ENCODE peak calls at places on chromosomes 16 and 17, in six cellular contexts. C is hepatocyte, B is fibroblast of lung, H is lower lobe of right lung, G is neural progenitor cell, W is pancreas. F is an unnamed sample.

GRCh38 chr17:41799366-41799765 is 12.4 kb downstream of the P3H4 start:
- DNase-seq in B (no peak), C (no peak), G (no peak), H (no peak), W (no peak), F (peak; percentile 59)

GRCh38 chr17:61196302-61196704 is 203.3 kb upstream of the TBX2 start:
- DNase-seq in C (no peak), B (no peak), G (no peak), W (no peak), H (no peak), F (no peak)

GRCh38 chr17:74480290-74480689 is 13.9 kb downstream of the CD300A start:
- DNase-seq in H (peak; percentile 35), G (no peak), C (no peak), W (no peak), B (no peak), F (no peak)

GRCh38 chr17:4953461-4953961 is 2.6 kb downstream of the ENO3 start:
- DNase-seq in H (no peak), C (no peak), W (no peak), B (peak; percentile 78), G (no peak), F (no peak)

GRCh38 chr16:82651921-82652601 is 25.3 kb downstream of the CDH13 start:
- DNase-seq in W (no peak), G (no peak), B (no peak), H (no peak), C (peak; percentile 35), F (no peak)

GRCh38 chr16:2856061-2856670 is 1.8 kb downstream of the PRSS22 start:
- DNase-seq in B (no peak), C (peak; percentile 71), G (no peak), W (peak; percentile 43), H (no peak), F (no peak)

GRCh38 chr17:44241104-44241503 is 21.6 kb upstream of the UBTF start:
- DNase-seq in W (no peak), B (no peak), H (no peak), G (no peak), C (no peak), F (no peak)

GRCh38 chr17:44266402-44267164 is 1.4 kb downstream of the SLC4A1 start:
- DNase-seq in H (no peak), G (no peak), W (no peak), C (no peak), B (no peak), F (no peak)

GRCh38 chr17:7220593-7221280 is 999 bp downstream of the ACADVL start:
- DNase-seq in W (peak; percentile 72), B (peak; percentile 59), H (peak; percentile 76), G (peak; percentile 54), C (peak; percentile 77), F (peak; percentile 62)

GRCh38 chr17:73391331-73392265 is 79.8 kb upstream of the CDC42EP4 start:
- DNase-seq in H (peak; percentile 29), C (no peak), W (no peak), G (no peak), B (no peak), F (no peak)

GRCh38 chr16:50188619-50189136 is 35.6 kb downstream of the TENT4B start:
- DNase-seq in H (no peak), B (no peak), G (no peak), W (no peak), C (no peak), F (no peak)

GRCh38 chr16:30786936-30787612 is at the start of gene ZNF629:
- DNase-seq in B (peak; percentile 67), C (peak; percentile 87), W (peak; percentile 70), H (peak; percentile 75), G (peak; percentile 90), F (peak; percentile 44)

DNA sequence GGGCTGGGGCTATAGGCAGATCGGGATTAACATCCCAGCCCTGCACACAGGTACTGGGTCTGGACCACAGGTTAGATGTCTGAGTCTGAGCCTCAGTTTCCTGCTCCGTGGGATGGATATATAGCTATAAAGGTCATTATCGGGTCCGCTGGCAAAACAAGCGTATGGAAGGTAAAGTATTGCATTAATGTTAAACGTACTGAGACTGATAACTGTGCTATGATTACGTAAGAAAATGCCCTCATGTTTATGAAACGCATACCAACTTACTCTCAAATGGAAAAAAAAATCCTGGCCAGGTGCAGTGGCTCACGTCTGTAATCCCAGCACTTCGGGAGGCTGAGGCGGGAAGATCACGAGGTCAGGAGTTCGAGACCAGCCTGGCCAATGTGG is 135.2 kb downstream of the CCDC182 start:
- DNase-seq in H (no peak), C (no peak), G (no peak), B (no peak), W (no peak), F (no peak)
- H3K27ac ChIP-seq in H (no peak overlapping the region), C (peak overlapping the region; percentile 73), G (no peak overlapping the region), B (no peak overlapping the region), W (peak overlapping the region; percentile 16), F (no peak overlapping the region)

DNA sequence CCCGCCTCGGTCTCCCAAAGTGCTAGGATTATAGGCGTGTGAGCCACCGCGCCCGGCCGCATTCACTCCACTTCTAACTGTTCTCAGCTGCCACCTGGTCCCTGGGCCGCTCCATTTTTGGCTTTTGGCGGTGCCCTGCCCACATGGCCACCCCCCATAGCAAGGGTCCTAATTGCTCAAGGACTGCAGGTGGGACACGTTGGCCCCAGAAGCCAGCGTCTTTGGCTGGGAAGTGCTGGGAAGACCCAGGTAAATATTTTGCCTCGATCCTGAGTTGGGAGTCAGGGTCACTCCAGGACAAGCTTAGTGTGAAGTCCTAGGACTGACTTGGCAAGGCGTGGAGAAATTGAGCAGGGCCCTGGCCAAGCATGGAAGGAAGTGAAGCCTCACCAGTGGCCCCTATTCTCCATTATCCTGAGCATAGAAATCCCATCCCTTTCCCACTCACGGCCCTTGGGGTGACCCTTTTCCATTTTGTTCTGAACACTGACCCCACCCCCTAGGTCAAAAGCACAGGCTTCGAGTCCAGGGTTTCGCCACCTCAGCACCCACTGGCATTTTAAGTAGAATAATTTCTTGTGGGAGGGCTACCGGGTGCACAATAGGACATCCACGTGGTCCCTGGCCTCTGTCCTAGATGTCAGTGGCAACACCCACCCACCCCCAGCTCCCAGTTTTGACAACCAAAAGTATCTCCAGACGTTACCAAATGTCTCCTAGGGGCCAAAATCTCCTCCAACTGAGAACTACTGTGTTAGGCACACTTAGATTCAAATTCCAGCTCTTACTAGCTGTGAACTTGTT is 5.9 kb upstream of the WDR81 start:
- DNase-seq in C (peak; percentile 8), H (no peak), G (no peak), B (no peak), W (no peak), F (no peak)
- TF ChIP-seq CTCF in C (no peak), H (no peak), G (no peak), B (no peak), W (no peak), F (no peak)

GRCh38 chr17:47325176-47325575 is 1.4 kb downstream of the EFCAB13 start:
- DNase-seq in H (no peak), C (no peak), G (no peak), B (no peak), W (no peak), F (no peak)
- H3K27ac ChIP-seq in H (no peak overlapping the region), C (no peak overlapping the region), G (no peak overlapping the region), B (no peak overlapping the region), W (no peak overlapping the region), F (no peak overlapping the region)

GRCh38 chr17:80826346-80826954 is 165.2 kb upstream of the CHMP6 start:
- DNase-seq in W (no peak), C (no peak), G (no peak), B (no peak), H (peak; percentile 34), F (no peak)

GRCh38 chr17:80827646-80828643 is 163.7 kb upstream of the CHMP6 start:
- DNase-seq in G (peak; percentile 79), C (no peak), B (peak; percentile 34), H (no peak), W (no peak), F (peak; percentile 40)

GRCh38 chr17:80829166-80829813 is 162.4 kb upstream of the CHMP6 start:
- DNase-seq in G (no peak), H (no peak), B (no peak), W (no peak), C (no peak), F (no peak)

GRCh38 chr17:80825471-80826345 is 165.9 kb upstream of the CHMP6 start:
- DNase-seq in H (peak; percentile 27), B (no peak), W (no peak), G (no peak), C (peak; percentile 80), F (no peak)

GRCh38 chr17:80826955-80827645 is 164.5 kb upstream of the CHMP6 start:
- DNase-seq in B (peak; percentile 99), G (peak; percentile 39), C (peak; percentile 50), H (no peak), W (no peak), F (peak; percentile 95)
- TF ChIP-seq CTCF in B (no peak), G (no peak), C (no peak), H (no peak), W (no peak), F (peak; percentile 54)

GRCh38 chr17:76682306-76682705 is 28.5 kb downstream of the MXRA7 start:
- DNase-seq in W (no peak), C (no peak), G (no peak), H (no peak), B (peak; percentile 90), F (no peak)
- H3K27ac ChIP-seq in W (no peak overlapping the region), C (peak overlapping the region; percentile 37), G (no peak overlapping the region), H (no peak overlapping the region), B (peak overlapping the region; percentile 22), F (no peak overlapping the region)

DNA sequence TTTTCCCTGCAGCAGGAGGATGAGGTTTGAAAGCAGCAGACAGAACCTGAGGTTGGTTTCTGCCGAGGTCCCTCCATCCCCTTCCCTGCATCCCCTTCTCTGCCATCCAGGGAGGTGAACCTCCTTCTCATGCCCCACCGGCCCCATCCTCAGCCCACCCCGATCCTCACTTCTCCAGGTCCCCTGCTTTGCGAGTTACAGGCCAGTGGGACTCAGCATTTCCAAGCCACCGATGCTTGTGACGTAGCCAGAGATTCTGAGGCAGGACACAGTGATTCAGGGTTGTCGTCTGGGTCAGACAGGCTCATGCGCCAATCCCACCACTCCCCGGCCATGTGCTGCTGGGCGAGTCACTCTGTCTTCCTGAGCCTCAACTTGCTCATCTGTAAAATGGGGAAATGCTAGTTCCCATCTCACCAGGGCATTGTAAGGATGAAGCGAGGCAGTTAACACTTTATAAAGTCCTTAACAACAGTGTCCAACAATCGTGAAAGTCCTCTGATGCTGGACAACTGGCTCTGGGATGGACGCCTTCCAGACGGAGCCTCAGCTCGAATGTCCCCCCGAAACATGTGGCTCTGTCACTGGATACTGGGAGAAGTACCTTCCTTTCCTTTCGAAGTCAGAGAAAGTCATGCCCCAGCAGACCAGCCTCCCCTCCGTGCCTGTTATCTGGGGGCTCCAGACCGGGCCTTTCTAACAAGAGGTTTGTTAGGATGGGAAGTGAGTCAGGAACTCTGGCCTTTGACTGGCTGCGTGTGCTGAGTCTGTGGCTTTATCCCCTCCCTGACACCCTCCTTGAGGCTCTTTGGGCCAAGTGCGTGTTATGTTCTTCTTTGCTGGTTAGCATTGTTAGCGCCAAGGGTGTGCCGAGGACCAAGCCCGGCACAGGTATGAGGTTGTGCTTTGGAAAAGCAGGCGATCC is 21.9 kb downstream of the SEC14L5 start:
- DNase-seq in G (no peak), B (no peak), H (peak; percentile 13), W (no peak), C (no peak), F (no peak)
- TF ChIP-seq CTCF in G (no peak), B (no peak), H (no peak), W (no peak), C (no peak), F (no peak)

F was measured in foreskin keratinocyte.